ENCODE peak calls at places on chromosomes 13 and 19, in nine cellular contexts. W is thoracic aorta, Z is uterus, G is cardiac muscle cell, K is body of pancreas, F is tibial artery, R is right atrium auricular region, N is fibroblast of lung, I is ovary. J is an unnamed sample.

GRCh38 chr13:86882107-86882506 is 789.1 kb upstream of the SLITRK5 start:
- DNase-seq in Z (no peak), R (no peak), K (no peak), F (no peak), G (no peak), N (no peak), I (no peak), W (no peak), J (no peak)

GRCh38 chr19:45404557-45405434 is at the start of gene PPP1R13L:
- DNase-seq in I (peak; percentile 69), G (peak; percentile 80), Z (peak; percentile 76), W (peak; percentile 36), F (peak; percentile 93), R (peak; percentile 91), N (peak; percentile 53), K (peak; percentile 96), J (peak; percentile 94)

GRCh38 chr19:10603084-10603872 is 16.2 kb upstream of the AP1M2 start:
- DNase-seq in K (peak; percentile 61), N (no peak), G (peak; percentile 29), Z (peak; percentile 31), I (peak; percentile 35), R (peak; percentile 63), F (peak; percentile 81), W (no peak), J (no peak)

GRCh38 chr13:113084094-113084942 is 21.3 kb upstream of the F7 start:
- DNase-seq in K (no peak), F (no peak), N (no peak), Z (no peak), R (no peak), G (no peak), I (no peak), W (no peak), J (no peak)

GRCh38 chr19:7326105-7326877 is 22.4 kb upstream of the ARHGEF18 start:
- DNase-seq in K (no peak), N (peak; percentile 11), R (no peak), G (peak; percentile 21), W (no peak), Z (no peak), F (peak; percentile 32), I (no peak), J (no peak)

GRCh38 chr13:59665736-59666135 is 498.0 kb downstream of the DIAPH3 start:
- DNase-seq in W (no peak), Z (no peak), F (no peak), N (peak; percentile 72), K (no peak), G (peak; percentile 69), R (no peak), I (no peak), J (no peak)

GRCh38 chr13:112101360-112101930 is 34.5 kb downstream of the SOX1 start:
- DNase-seq in N (no peak), F (no peak), I (no peak), R (peak; percentile 42), Z (no peak), G (no peak), K (no peak), W (no peak), J (no peak)

GRCh38 chr13:114082849-114083645 is 49.4 kb downstream of the RASA3 start:
- DNase-seq in K (no peak), N (no peak), R (peak; percentile 11), G (no peak), Z (peak; percentile 9), W (no peak), I (no peak), F (peak; percentile 39), J (no peak)

GRCh38 chr13:41178040-41178439 is 16.3 kb downstream of the KBTBD7 start:
- DNase-seq in N (peak; percentile 60), W (no peak), I (no peak), Z (no peak), F (no peak), R (no peak), G (peak; percentile 76), K (no peak), J (no peak)

GRCh38 chr19:33622505-33622808 is 704 bp downstream of the CHST8 start:
- DNase-seq in Z (no peak), F (no peak), R (no peak), W (no peak), G (peak; percentile 7), N (no peak), I (no peak), K (no peak), J (no peak)

GRCh38 chr19:47766670-47767069 is 11.8 kb upstream of the SELENOW start:
- DNase-seq in K (no peak), R (no peak), N (no peak), W (no peak), I (no peak), G (no peak), Z (no peak), F (no peak), J (no peak)

GRCh38 chr19:47767349-47767748 is 11.2 kb upstream of the SELENOW start:
- DNase-seq in I (no peak), R (no peak), F (no peak), G (no peak), Z (no peak), N (no peak), K (no peak), W (no peak), J (no peak)

GRCh38 chr19:47768604-47769003 is 9.9 kb upstream of the SELENOW start:
- DNase-seq in K (no peak), Z (no peak), I (no peak), F (no peak), N (no peak), G (no peak), W (no peak), R (no peak), J (no peak)

GRCh38 chr19:47765522-47766358 is 12.8 kb upstream of the SELENOW start:
- DNase-seq in R (peak; percentile 65), G (peak; percentile 72), F (peak; percentile 79), Z (peak; percentile 65), I (peak; percentile 68), N (peak; percentile 51), K (peak; percentile 63), W (no peak), J (no peak)

GRCh38 chr19:47766359-47766620 is 12.2 kb upstream of the SELENOW start:
- DNase-seq in N (no peak), F (no peak), K (no peak), R (no peak), Z (no peak), I (peak; percentile 26), W (no peak), G (no peak), J (no peak)
- H3K4me1 ChIP-seq in N (no peaks in the 10 kb centered on the region), F (peaks cover 7% of the 10 kb centered on the region), K (peaks cover 8% of the 10 kb centered on the region), R (no peaks in the 10 kb centered on the region), Z (no peaks in the 10 kb centered on the region), I (peaks cover 3% of the 10 kb centered on the region), W (no peaks in the 10 kb centered on the region), G (peaks cover 11% of the 10 kb centered on the region), J (no peaks in the 10 kb centered on the region)

GRCh38 chr13:33639158-33639557 is 178.8 kb upstream of the RFC3 start:
- DNase-seq in I (peak; percentile 54), W (no peak), Z (peak; percentile 73), N (peak; percentile 94), R (peak; percentile 68), G (peak; percentile 90), F (peak; percentile 74), K (peak; percentile 42), J (peak; percentile 48)
- H3K27ac ChIP-seq in I (no peak overlapping the region), W (no peak overlapping the region), Z (peak overlapping the region; percentile 81), N (no peak overlapping the region), R (peak overlapping the region; percentile 19), G (no peak overlapping the region), F (no peak overlapping the region), K (no peak overlapping the region), J (peak overlapping the region; percentile 57)

DNA sequence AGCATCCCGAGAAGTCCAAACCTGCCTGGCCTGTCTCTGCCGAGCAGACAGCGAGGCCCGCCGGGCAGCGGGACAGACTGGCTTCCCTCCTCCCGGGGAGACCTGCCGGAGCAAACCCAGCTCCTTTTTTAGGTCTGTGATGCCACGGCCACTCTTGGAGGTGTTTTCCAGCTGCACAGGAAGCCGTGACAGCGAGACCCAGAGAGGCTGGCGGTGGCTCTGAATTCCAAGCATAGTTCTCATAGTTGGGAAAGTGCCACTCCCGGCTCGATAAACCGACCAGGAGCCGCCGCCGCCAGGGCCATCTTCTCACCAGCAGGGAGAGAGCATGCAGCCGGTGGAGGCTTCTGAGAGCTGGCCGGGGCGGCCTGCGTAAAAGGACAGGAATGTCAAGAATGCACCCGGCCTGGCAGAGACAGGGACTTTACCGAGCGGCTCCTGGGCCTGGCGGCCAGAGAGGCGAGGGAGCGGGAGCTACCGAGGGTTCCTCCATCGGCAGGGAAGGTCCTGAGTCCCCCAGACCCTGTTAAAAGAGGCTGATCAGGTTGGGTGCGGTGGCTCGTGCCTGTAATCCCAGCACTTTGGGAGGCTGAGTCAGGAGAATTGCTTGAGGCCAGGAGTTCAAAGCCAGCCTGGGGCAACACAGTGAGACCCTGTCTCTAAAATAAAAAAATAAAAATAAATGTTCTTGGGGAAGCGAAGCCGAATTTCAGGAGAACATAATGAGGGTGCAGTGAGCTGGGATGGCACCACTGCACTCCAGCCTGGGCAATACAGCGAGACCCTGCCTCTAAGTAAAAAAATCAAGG is 64.9 kb downstream of the GADD45B start:
- DNase-seq in F (peak; percentile 93), G (peak; percentile 99), N (peak; percentile 92), R (peak; percentile 97), Z (peak; percentile 87), K (peak; percentile 90), W (peak; percentile 75), I (peak; percentile 77), J (peak; percentile 96)
- H3K4me1 ChIP-seq in F (peaks cover 56% of the 10 kb centered on the region), G (peaks cover 30% of the 10 kb centered on the region), N (peaks cover 34% of the 10 kb centered on the region), R (no peaks in the 10 kb centered on the region), Z (no peaks in the 10 kb centered on the region), K (peaks cover 62% of the 10 kb centered on the region), W (peaks cover 58% of the 10 kb centered on the region), I (peaks cover 13% of the 10 kb centered on the region), J (peaks cover 11% of the 10 kb centered on the region)

GRCh38 chr13:97259787-97260641 is 37.9 kb downstream of the MBNL2 start:
- DNase-seq in K (no peak), I (no peak), Z (no peak), G (peak; percentile 85), R (no peak), N (peak; percentile 74), F (peak; percentile 66), W (no peak), J (no peak)
- H3K27ac ChIP-seq in K (peak overlapping the region; percentile 88), I (no peak overlapping the region), Z (peak overlapping the region; percentile 25), G (peak overlapping the region; percentile 74), R (peak overlapping the region; percentile 70), N (peak overlapping the region; percentile 96), F (peak overlapping the region; percentile 68), W (peak overlapping the region; percentile 65), J (peak overlapping the region; percentile 32)

J was measured in foreskin keratinocyte.